ENCODE peak calls at places on chromosomes 12 and 14, in five cellular contexts. T is stimulated activated CD4-positive, alpha-beta T cell treated with anti-CD3 and anti-CD28 coated beads, Interleukin-1b, Interleukin-23, amount 100 ng/mL, for 4 hours; R is anterior cingulate cortex; V is aorta; A is Calu3. J is an unnamed sample.

GRCh38 chr14:23068792-23069412 is 11.6 kb upstream of the CDH24 start:
- DNase-seq in T (peak), R (no peak), V (peak), A (peak), J (peak)

GRCh38 chr12:68410018-68410650 is 78.0 kb upstream of the MDM1 start:
- DNase-seq in T (no peak), R (no peak), V (no peak), A (no peak), J (no peak)

GRCh38 chr14:101008196-101008595 is 104.7 kb upstream of the RTL1 start:
- DNase-seq in T (no peak), R (no peak), V (peak), A (no peak), J (no peak)

GRCh38 chr12:56299308-56299852 is 750 bp downstream of the CS start:
- DNase-seq in T (no peak), R (no peak), V (no peak), A (peak), J (no peak)

GRCh38 chr14:38623661-38624060 is 367.8 kb upstream of the CLEC14A start:
- DNase-seq in T (no peak), R (no peak), V (no peak), A (no peak), J (no peak)

GRCh38 chr12:68267892-68268396 is 14.5 kb upstream of the IL22 start:
- DNase-seq in T (no peak), R (no peak), V (no peak), A (no peak), J (no peak)

GRCh38 chr14:105322791-105323556 is 8.4 kb downstream of the PACS2 start:
- DNase-seq in T (no peak), R (no peak), V (no peak), A (no peak), J (no peak)

GRCh38 chr14:67547224-67547780 is 14.2 kb downstream of the PLEKHH1 start:
- DNase-seq in T (no peak), R (no peak), V (no peak), A (no peak), J (no peak)

GRCh38 chr14:73743431-73743931 is 29.3 kb upstream of the PNMA1 start:
- DNase-seq in T (peak), R (no peak), V (no peak), A (no peak), J (no peak)

GRCh38 chr12:21300632-21301031 is 34.1 kb downstream of the SLCO1A2 start:
- DNase-seq in T (no peak), R (no peak), V (no peak), A (no peak), J (no peak)

GRCh38 chr14:20435454-20436362 is at the start of gene KLHL33:
- DNase-seq in T (no peak), R (no peak), V (no peak), A (no peak), J (no peak)

GRCh38 chr12:69595689-69596088 is 10.4 kb downstream of the CCT2 start:
- DNase-seq in T (no peak), R (no peak), V (no peak), A (no peak), J (no peak)

GRCh38 chr12:89693639-89694202 is 14.9 kb downstream of the ATP2B1 start:
- DNase-seq in T (no peak), R (no peak), V (no peak), A (no peak), J (peak)

GRCh38 chr14:23430016-23430732 is 5.3 kb downstream of the MYH7 start:
- DNase-seq in T (no peak), R (no peak), V (peak), A (no peak), J (no peak)

GRCh38 chr12:28711411-28711810 is 437.7 kb upstream of the FAR2 start:
- DNase-seq in T (no peak), R (no peak), V (no peak), A (no peak), J (no peak)

GRCh38 chr12:54378791-54379400 is 5.6 kb downstream of the ZNF385A start:
- DNase-seq in T (no peak), R (no peak), V (peak), A (peak), J (peak)

GRCh38 chr14:68109132-68109531 is 289.6 kb downstream of the RAD51B start:
- DNase-seq in T (no peak), R (no peak), V (no peak), A (no peak), J (no peak)

GRCh38 chr12:54207539-54208267 is 18.9 kb upstream of the SMUG1 start:
- DNase-seq in T (peak), R (no peak), V (peak), A (peak), J (peak)